ENCODE peak calls at places on chromosome 18, in six cellular contexts. O is transverse colon, G is HFF-Myc, V is cardiac fibroblast, D is MCF 10A, U is GM10248. L is an unnamed sample.

GRCh38 chr18:27996792-27997191 is 180.1 kb downstream of the CDH2 start:
- DNase-seq in O (no peak), G (peak), V (peak), D (peak), U (no peak), L (no peak)

GRCh38 chr18:62784966-62785413 is 69.6 kb downstream of the PHLPP1 start:
- DNase-seq in O (no peak), G (no peak), V (peak), D (no peak), U (no peak), L (no peak)

GRCh38 chr18:48700222-48700845 is 161.5 kb downstream of the CTIF start:
- DNase-seq in O (no peak), G (no peak), V (no peak), D (no peak), U (no peak), L (no peak)

GRCh38 chr18:63676526-63676925 is 14.8 kb upstream of the SERPINB3 start:
- DNase-seq in O (no peak), G (no peak), V (no peak), D (peak), U (peak), L (no peak)

GRCh38 chr18:25798026-25798537 is 292.3 kb downstream of the SS18 start:
- DNase-seq in O (no peak), G (no peak), V (no peak), D (no peak), U (no peak), L (no peak)

GRCh38 chr18:54386043-54386442 is 28.3 kb downstream of the C18orf54 start:
- DNase-seq in O (no peak), G (no peak), V (no peak), D (no peak), U (no peak), L (no peak)

GRCh38 chr18:44766461-44766860 is 85.8 kb downstream of the SETBP1 start:
- DNase-seq in O (no peak), G (no peak), V (no peak), D (no peak), U (no peak), L (no peak)

GRCh38 chr18:42069036-42069435 is 114.0 kb downstream of the PIK3C3 start:
- DNase-seq in O (no peak), G (no peak), V (no peak), D (no peak), U (no peak), L (no peak)

GRCh38 chr18:66560092-66560491 is 43.8 kb downstream of the CDH19 start:
- DNase-seq in O (no peak), G (no peak), V (peak), D (peak), U (no peak), L (no peak)

GRCh38 chr18:21444465-21445023 is 156.0 kb downstream of the ESCO1 start:
- DNase-seq in O (peak), G (no peak), V (peak), D (peak), U (peak), L (peak)

GRCh38 chr18:42268793-42269192 is 313.8 kb downstream of the PIK3C3 start:
- DNase-seq in O (no peak), G (no peak), V (no peak), D (no peak), U (no peak), L (no peak)

GRCh38 chr18:22676423-22676822 is 256.7 kb upstream of the RBBP8 start:
- DNase-seq in O (no peak), G (no peak), V (peak), D (peak), U (no peak), L (no peak)

GRCh38 chr18:32661486-32662299 is 111.1 kb downstream of the KLHL14 start:
- DNase-seq in O (no peak), G (no peak), V (peak), D (peak), U (no peak), L (no peak)

GRCh38 chr18:51070545-51070944 is 40.5 kb downstream of the SMAD4 start:
- DNase-seq in O (no peak), G (peak), V (peak), D (peak), U (no peak), L (peak)

GRCh38 chr18:74589021-74589420 is 8.6 kb upstream of the ZNF407 start:
- DNase-seq in O (no peak), G (no peak), V (no peak), D (peak), U (no peak), L (no peak)

GRCh38 chr18:35284846-35285245 is 5.2 kb downstream of the ZSCAN30 start:
- DNase-seq in O (no peak), G (no peak), V (no peak), D (no peak), U (no peak), L (no peak)

GRCh38 chr18:77127769-77128671 is 4.6 kb downstream of the MBP start:
- DNase-seq in O (peak), G (peak), V (peak), D (peak), U (no peak), L (peak)

GRCh38 chr18:9333441-9334350 is 877 bp upstream of the TWSG1 start:
- DNase-seq in O (peak), G (no peak), V (no peak), D (no peak), U (no peak), L (no peak)

GRCh38 chr18:7198326-7198725 is 32.6 kb upstream of the LRRC30 start:
- DNase-seq in O (no peak), G (no peak), V (peak), D (no peak), U (no peak), L (no peak)

GRCh38 chr18:8747440-8747937 is 42.1 kb downstream of the MTCL1 start:
- DNase-seq in O (no peak), G (peak), V (peak), D (no peak), U (no peak), L (peak)

GRCh38 chr18:49529596-49529995 is 32.3 kb upstream of the LIPG start:
- DNase-seq in O (no peak), G (no peak), V (no peak), D (no peak), U (no peak), L (no peak)

GRCh38 chr18:48009116-48009825 is 78.8 kb upstream of the SMAD2 start:
- DNase-seq in O (no peak), G (no peak), V (no peak), D (no peak), U (no peak), L (no peak)

GRCh38 chr18:68721681-68722583 is 7.0 kb upstream of the TMX3 start:
- DNase-seq in O (no peak), G (no peak), V (peak), D (no peak), U (peak), L (no peak)

GRCh38 chr18:6561893-6562292 is 147.2 kb upstream of the L3MBTL4 start:
- DNase-seq in O (no peak), G (no peak), V (no peak), D (no peak), U (no peak), L (no peak)

GRCh38 chr18:75003764-75004690 is 204.9 kb downstream of the PTGR3 start:
- DNase-seq in O (no peak), G (no peak), V (peak), D (no peak), U (no peak), L (no peak)

GRCh38 chr18:31554776-31555175 is 36.9 kb upstream of the TTR start:
- DNase-seq in O (no peak), G (no peak), V (no peak), D (no peak), U (no peak), L (no peak)

GRCh38 chr18:71583291-71583690 is 960.9 kb downstream of the CBLN2 start:
- DNase-seq in O (no peak), G (no peak), V (peak), D (no peak), U (no peak), L (no peak)

GRCh38 chr18:7116001-7116831 is 1.4 kb downstream of the LAMA1 start:
- DNase-seq in O (no peak), G (no peak), V (peak), D (no peak), U (no peak), L (no peak)

GRCh38 chr18:23701017-23701416 is 11.8 kb downstream of the LAMA3 start:
- DNase-seq in O (no peak), G (no peak), V (no peak), D (no peak), U (no peak), L (no peak)

GRCh38 chr18:4831791-4832375 is 365.2 kb downstream of the AKAIN1 start:
- DNase-seq in O (no peak), G (no peak), V (no peak), D (no peak), U (no peak), L (no peak)

GRCh38 chr18:48136544-48137353 is 206.3 kb upstream of the SMAD2 start:
- DNase-seq in O (peak), G (no peak), V (no peak), D (no peak), U (no peak), L (no peak)

GRCh38 chr18:62982600-62983251 is 267.4 kb downstream of the PHLPP1 start:
- DNase-seq in O (peak), G (peak), V (peak), D (peak), U (peak), L (peak)

GRCh38 chr18:62938006-62938405 is 222.7 kb downstream of the PHLPP1 start:
- DNase-seq in O (no peak), G (no peak), V (peak), D (no peak), U (no peak), L (peak)

DNA sequence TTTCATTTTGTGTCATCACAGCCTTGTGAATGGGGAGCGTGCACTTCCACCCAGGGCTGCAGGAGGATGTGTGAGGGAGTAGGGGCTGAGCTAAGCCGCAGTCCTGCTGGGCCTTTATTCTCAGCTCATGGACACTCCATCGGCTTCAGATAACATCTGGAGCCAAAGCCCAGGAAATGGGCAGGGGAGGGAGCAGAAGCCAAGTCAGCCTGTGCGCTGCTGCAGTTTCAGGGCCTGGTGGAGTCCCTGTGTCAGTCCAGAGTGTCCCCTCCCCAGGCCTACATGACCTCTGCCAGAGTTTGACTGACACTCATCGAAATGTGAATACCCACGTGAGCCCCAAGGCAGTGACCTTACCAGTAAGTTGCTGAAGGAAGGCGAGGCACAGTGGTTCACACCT is 242.2 kb downstream of the LOXHD1 start:
- DNase-seq in O (no peak), G (no peak), V (no peak), D (no peak), U (no peak), L (no peak)
- TF ChIP-seq CTCF in O (no peak), G (no peak), V (no peak), D (no peak), U (no peak), L (no peak)

GRCh38 chr18:78873916-78874505 is 105.6 kb upstream of the SALL3 start:
- DNase-seq in O (no peak), G (no peak), V (no peak), D (no peak), U (no peak), L (peak)

GRCh38 chr18:78875998-78876650 is 103.5 kb upstream of the SALL3 start:
- DNase-seq in O (no peak), G (no peak), V (no peak), D (no peak), U (no peak), L (no peak)

GRCh38 chr18:78878335-78878734 is 101.3 kb upstream of the SALL3 start:
- DNase-seq in O (no peak), G (no peak), V (no peak), D (no peak), U (no peak), L (no peak)

GRCh38 chr18:78876868-78877267 is 102.8 kb upstream of the SALL3 start:
- DNase-seq in O (no peak), G (no peak), V (no peak), D (no peak), U (no peak), L (no peak)

GRCh38 chr18:78875268-78875997 is 104.2 kb upstream of the SALL3 start:
- DNase-seq in O (peak), G (no peak), V (peak), D (peak), U (peak), L (no peak)
- TF ChIP-seq CTCF in O (peak), G (no peak), V (peak), D (no peak), U (peak), L (peak)

GRCh38 chr18:36409779-36410178 is 112.3 kb downstream of the FHOD3 start:
- DNase-seq in O (no peak), G (no peak), V (no peak), D (no peak), U (no peak), L (no peak)

GRCh38 chr18:36410346-36410745 is 112.8 kb downstream of the FHOD3 start:
- DNase-seq in O (no peak), G (no peak), V (no peak), D (no peak), U (no peak), L (no peak)

GRCh38 chr18:36408606-36409005 is 111.1 kb downstream of the FHOD3 start:
- DNase-seq in O (no peak), G (no peak), V (no peak), D (no peak), U (no peak), L (no peak)

GRCh38 chr18:36412778-36413177 is 115.3 kb downstream of the FHOD3 start:
- DNase-seq in O (no peak), G (no peak), V (peak), D (peak), U (no peak), L (no peak)

GRCh38 chr18:36411745-36412168 is 114.2 kb downstream of the FHOD3 start:
- DNase-seq in O (no peak), G (peak), V (peak), D (peak), U (no peak), L (no peak)
- TF ChIP-seq CTCF in O (no peak), G (peak), V (peak), D (peak), U (peak), L (peak)

DNA sequence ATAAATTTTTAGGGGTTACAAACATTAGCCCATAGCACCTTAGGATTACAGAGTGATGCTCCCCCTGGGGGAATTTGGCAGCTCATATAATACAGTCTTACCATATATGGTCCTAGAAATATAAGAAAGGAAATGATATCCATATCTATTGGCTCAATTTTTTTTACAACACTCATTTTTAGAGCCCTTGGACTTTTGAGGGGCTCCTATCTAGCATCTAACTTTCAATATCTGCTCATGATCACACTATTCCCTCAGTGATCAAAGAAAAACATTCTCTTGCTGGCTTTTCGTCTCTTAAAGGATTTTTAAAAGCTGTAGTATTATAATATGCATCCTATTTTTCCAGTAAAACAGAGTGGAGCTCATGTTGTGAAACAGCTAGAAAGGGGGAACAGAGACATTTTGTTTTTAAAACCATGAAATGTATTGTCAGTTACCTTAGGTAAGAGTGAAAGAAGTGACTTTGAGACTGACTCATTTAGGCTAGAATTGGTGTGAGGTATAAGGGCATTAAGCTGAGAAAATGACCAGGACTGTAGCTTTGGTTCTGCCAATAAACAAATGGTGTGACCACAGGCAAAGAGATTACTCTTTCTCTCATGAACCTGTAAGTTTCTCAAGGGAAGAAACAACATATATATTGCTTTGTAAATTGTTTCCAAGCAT is 65.8 kb downstream of the ALPK2 start:
- DNase-seq in O (no peak), G (no peak), V (no peak), D (no peak), U (peak), L (no peak)
- TF ChIP-seq CTCF in O (no peak), G (no peak), V (no peak), D (no peak), U (peak), L (no peak)

DNA sequence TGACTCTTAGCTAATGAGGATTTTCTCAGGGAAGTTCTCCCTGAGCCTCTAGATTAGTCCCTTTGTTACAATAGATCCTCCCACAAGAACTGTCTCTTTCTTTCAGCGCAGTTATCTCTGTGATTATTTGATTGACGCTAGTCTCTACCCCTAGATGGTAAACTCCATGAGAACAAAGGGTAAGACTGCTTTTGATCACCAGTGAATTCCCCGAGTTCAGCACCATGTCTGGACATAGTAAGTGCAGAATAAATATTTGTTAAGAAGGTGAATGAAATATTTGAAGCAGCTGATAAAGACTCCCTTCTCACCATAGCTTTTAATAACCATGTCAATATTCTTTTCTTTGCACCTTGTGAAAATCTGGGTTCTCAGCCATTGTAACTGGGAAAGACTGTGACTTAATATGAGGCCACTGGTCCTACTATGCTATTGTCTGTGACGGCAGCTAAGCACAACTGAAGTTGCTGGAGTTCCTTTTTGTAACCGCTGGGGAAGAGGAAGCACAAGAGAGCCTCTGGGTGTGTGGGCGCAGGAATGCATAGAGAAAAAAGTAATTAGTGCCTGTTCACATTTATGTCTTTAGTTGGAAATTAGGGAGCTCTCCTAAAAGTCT is 214.7 kb downstream of the TGIF1 start:
- DNase-seq in O (no peak), G (no peak), V (peak), D (no peak), U (no peak), L (no peak)
- TF ChIP-seq CTCF in O (no peak), G (no peak), V (no peak), D (no peak), U (no peak), L (no peak)

L was measured in AG09309.